ENCODE peak calls at places on chromosomes 2 and 18, in six cellular contexts. O is IMR-90, H is H9, V is mesenchymal stem cell, L is H1, X is trophoblast cell. K is an unnamed sample.

GRCh38 chr18:58838165-58838860 is 26.4 kb upstream of the ZNF532 start:
- DNase-seq in L (no peak), X (no peak), H (no peak), O (no peak), V (no peak), K (no peak)

GRCh38 chr2:7573166-7573845 is 656.1 kb downstream of the RNF144A start:
- DNase-seq in V (no peak), X (no peak), H (no peak), O (no peak), L (no peak), K (peak; percentile 17)

GRCh38 chr2:185502351-185502750 is 236.3 kb upstream of the FSIP2 start:
- DNase-seq in L (no peak), X (no peak), O (no peak), H (no peak), V (no peak), K (no peak)

GRCh38 chr2:168220971-168221819 is 26.2 kb downstream of the STK39 start:
- DNase-seq in H (no peak), L (no peak), O (peak; percentile 39), X (no peak), V (no peak), K (no peak)

GRCh38 chr2:8134105-8134903 is 547.6 kb upstream of the ID2 start:
- DNase-seq in X (no peak), V (no peak), H (no peak), L (no peak), O (no peak), K (no peak)

GRCh38 chr2:41040782-41041181 is 588.9 kb upstream of the SLC8A1 start:
- DNase-seq in X (no peak), H (no peak), O (no peak), V (no peak), L (no peak), K (no peak)

GRCh38 chr18:49500136-49500921 is 13.3 kb upstream of the C18orf32 start:
- DNase-seq in X (peak; percentile 20), O (no peak), V (no peak), L (no peak), H (peak; percentile 40), K (peak; percentile 87)

GRCh38 chr2:43818761-43819160 is 19.9 kb downstream of the ABCG5 start:
- DNase-seq in X (peak; percentile 35), H (no peak), L (no peak), O (peak; percentile 74), V (peak; percentile 72), K (no peak)

GRCh38 chr2:70357076-70358071 is 55.5 kb upstream of the FAM136A start:
- DNase-seq in L (no peak), H (no peak), V (peak; percentile 4), X (no peak), O (no peak), K (no peak)

GRCh38 chr2:3223080-3223923 is 154.3 kb downstream of the EIPR1 start:
- DNase-seq in X (no peak), V (no peak), L (no peak), O (peak; percentile 86), H (no peak), K (no peak)

DNA sequence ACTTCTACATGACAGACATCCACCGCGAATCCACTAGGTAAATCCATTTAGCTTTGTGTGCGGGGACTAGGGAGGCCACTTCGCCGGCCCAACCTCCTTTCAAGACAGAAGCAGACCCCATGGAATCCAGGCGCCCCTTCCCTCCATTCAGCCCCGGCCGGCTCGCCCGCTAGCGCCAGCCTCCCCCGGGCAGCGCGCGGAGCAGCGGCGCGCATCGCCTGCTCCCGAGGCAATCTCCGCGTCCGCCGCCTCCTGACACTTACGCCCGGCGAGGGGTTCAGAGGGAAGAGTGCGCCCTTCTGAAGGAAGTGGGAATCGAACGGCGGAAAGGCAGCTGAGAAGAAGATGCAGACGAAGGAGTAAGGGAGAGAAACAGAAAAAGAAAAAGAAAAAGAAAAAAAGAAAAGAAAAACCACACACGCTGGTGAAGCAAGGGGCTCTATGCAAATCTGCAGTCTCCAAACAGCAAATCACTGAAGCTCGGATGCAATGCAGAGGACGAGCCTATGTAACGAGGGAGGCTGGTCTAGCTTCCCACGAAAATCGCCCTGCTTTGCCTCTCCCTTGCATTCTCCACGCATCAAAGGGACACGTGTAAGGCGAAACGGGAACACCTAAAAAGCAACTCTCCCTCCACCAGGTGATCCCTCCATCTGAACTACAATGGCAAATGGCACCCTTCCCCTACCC is 684.4 kb downstream of the NRXN1 start:
- DNase-seq in V (peak; percentile 3), O (no peak), L (no peak), H (peak; percentile 51), X (no peak), K (peak; percentile 61)
- H3K23ac ChIP-seq in V (no peak overlapping the region), O (no peak overlapping the region), L (no peak overlapping the region), H (no peak overlapping the region), X (no peak overlapping the region), K (no peak overlapping the region)

GRCh38 chr2:218027426-218028188 is 24.8 kb upstream of the TNS1 start:
- DNase-seq in L (no peak), O (no peak), V (no peak), H (peak; percentile 20), X (no peak), K (no peak)

GRCh38 chr2:218030409-218031195 is 27.8 kb upstream of the TNS1 start:
- DNase-seq in O (no peak), H (no peak), L (no peak), X (no peak), V (no peak), K (no peak)

GRCh38 chr2:218029366-218030360 is 26.9 kb upstream of the TNS1 start:
- DNase-seq in X (no peak), V (peak; percentile 28), O (peak; percentile 26), L (no peak), H (peak; percentile 19), K (no peak)

GRCh38 chr2:218028189-218028495 is 25.3 kb upstream of the TNS1 start:
- DNase-seq in V (no peak), H (peak; percentile 15), X (no peak), O (no peak), L (no peak), K (no peak)

GRCh38 chr2:218028562-218029348 is 26.0 kb upstream of the TNS1 start:
- DNase-seq in L (no peak), O (no peak), X (no peak), H (peak; percentile 10), V (no peak), K (no peak)
- H3K4me1 ChIP-seq in L (peaks cover 4% of the 10 kb centered on the region), O (peaks cover 6% of the 10 kb centered on the region), X (no peaks in the 10 kb centered on the region), H (peaks cover 3% of the 10 kb centered on the region), V (peaks cover 3% of the 10 kb centered on the region), K (no peaks in the 10 kb centered on the region)

DNA sequence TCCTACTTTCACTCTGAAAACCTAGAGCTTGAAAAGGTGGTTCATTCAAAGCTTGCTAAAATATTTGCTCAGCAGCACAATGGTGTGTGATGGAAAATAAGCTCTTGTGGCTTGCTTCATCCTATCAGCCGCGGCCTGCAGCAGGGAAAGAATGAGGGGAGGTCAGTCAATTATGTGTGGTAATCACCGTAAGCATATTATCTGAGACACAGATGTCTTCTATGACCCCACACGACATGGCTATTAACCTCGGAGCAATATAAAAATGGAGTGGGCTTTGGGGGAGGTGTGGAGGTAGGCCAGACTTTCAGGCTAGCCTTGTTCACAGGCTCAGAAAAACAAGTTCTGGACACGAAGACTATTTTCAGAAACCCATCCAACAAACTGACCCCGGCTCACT is 98.4 kb upstream of the SIX3 start:
- DNase-seq in L (no peak), X (no peak), V (no peak), O (no peak), H (no peak), K (no peak)
- H4K91ac ChIP-seq in L (no peak overlapping the region), X (no peak overlapping the region), V (no peak overlapping the region), O (no peak overlapping the region), H (no peak overlapping the region), K (no peak overlapping the region)

DNA sequence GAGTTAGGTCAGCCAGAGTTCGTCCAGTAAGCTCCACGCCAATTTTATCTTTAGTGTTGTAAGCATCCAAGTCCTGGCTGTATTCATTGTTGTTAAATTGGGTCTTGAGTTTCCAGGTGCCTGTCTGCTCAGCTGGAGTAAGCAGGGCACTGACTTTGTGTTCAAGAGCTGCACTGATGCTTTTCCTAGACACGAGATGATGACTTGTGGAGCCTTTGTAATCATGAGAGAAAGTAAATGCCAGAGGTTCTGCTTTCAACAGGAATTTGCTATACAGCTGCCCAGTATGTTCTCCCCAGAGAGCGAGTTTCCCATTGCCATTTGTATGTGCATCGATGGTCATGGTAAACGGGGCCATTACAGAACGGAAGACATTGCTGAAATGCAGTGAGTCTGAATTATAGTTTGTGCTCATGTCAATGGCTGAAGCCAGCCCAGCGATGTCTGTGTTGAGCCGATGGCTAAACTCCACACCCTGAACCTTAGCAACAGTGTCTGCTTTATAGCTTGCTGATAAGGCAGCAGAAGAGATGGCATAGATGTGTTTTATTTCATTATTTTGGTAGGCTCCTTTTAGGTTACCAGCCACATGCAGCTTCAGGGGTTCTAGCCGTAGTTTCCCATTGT is 32.9 kb downstream of the APOB start:
- DNase-seq in L (no peak), V (no peak), X (no peak), O (no peak), H (no peak), K (no peak)
- H3K23ac ChIP-seq in L (no peak overlapping the region), V (no peak overlapping the region), X (no peak overlapping the region), O (no peak overlapping the region), H (no peak overlapping the region), K (no peak overlapping the region)

DNA sequence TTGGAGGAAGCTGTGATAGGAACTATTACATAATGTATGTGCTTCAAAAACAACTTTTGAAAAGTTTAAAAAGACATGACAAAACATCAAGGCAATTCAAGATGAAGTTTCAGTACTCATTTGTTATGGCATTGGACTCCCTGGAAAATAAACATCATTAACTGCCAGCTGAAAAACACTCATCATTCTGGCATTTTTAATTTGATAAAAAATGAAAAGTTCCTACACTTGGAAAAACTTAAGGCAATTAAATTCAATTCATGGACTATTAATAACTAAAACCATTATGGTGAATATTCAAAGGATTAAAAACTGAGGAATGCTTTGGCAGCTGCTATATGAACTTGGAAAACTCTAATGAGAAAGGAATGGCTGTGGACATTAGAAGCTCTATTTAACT is 8.5 kb downstream of the TYW5 start:
- DNase-seq in O (no peak), L (no peak), H (no peak), X (no peak), V (no peak), K (no peak)
- H3K4me1 ChIP-seq in O (peaks cover 4% of the 10 kb centered on the region), L (no peaks in the 10 kb centered on the region), H (no peaks in the 10 kb centered on the region), X (no peaks in the 10 kb centered on the region), V (peaks cover 1% of the 10 kb centered on the region), K (no peaks in the 10 kb centered on the region)